ENCODE peak calls at places on chromosomes 16 and 17, in seven cellular contexts. One of them, this sample, is unnamed.

GRCh38 chr17:68790931-68791330 is 164.3 kb downstream of the ABCA8 start:
- DNase-seq in body of pancreas: no peak
- DNase-seq in colonic mucosa: peak; percentile 22
- DNase-seq in CD4-positive, alpha-beta memory T cell: no peak
- DNase-seq in neural progenitor cell: no peak
- DNase-seq in small intestine: no peak
- DNase-seq in aorta: no peak
- DNase-seq in this sample: no peak

GRCh38 chr17:82943751-82944150 is 103.9 kb upstream of the ZNF750 start:
- DNase-seq in small intestine: no peak
- DNase-seq in body of pancreas: peak; percentile 8
- DNase-seq in neural progenitor cell: no peak
- DNase-seq in CD4-positive, alpha-beta memory T cell: no peak
- DNase-seq in colonic mucosa: no peak
- DNase-seq in aorta: no peak
- DNase-seq in this sample: no peak

GRCh38 chr16:15879255-15879804 is 9.1 kb downstream of the CEP20 start:
- DNase-seq in colonic mucosa: no peak
- DNase-seq in small intestine: no peak
- DNase-seq in CD4-positive, alpha-beta memory T cell: no peak
- DNase-seq in neural progenitor cell: no peak
- DNase-seq in aorta: no peak
- DNase-seq in body of pancreas: no peak
- DNase-seq in this sample: no peak

GRCh38 chr16:2869502-2870064 is 11.6 kb upstream of the PRSS22 start:
- DNase-seq in colonic mucosa: no peak
- DNase-seq in CD4-positive, alpha-beta memory T cell: no peak
- DNase-seq in aorta: no peak
- DNase-seq in body of pancreas: no peak
- DNase-seq in neural progenitor cell: no peak
- DNase-seq in small intestine: no peak
- DNase-seq in this sample: no peak

GRCh38 chr17:49290690-49291326 is 60.2 kb upstream of the PHOSPHO1 start:
- DNase-seq in neural progenitor cell: peak; percentile 34
- DNase-seq in CD4-positive, alpha-beta memory T cell: no peak
- DNase-seq in aorta: no peak
- DNase-seq in body of pancreas: no peak
- DNase-seq in colonic mucosa: peak; percentile 34
- DNase-seq in small intestine: peak; percentile 25
- DNase-seq in this sample: no peak

GRCh38 chr16:49281843-49282642 is 405 bp upstream of the CBLN1 start:
- DNase-seq in small intestine: peak; percentile 95
- DNase-seq in neural progenitor cell: peak; percentile 99
- DNase-seq in CD4-positive, alpha-beta memory T cell: no peak
- DNase-seq in aorta: peak; percentile 86
- DNase-seq in body of pancreas: peak; percentile 91
- DNase-seq in colonic mucosa: peak; percentile 90
- DNase-seq in this sample: peak; percentile 91

GRCh38 chr16:66277311-66278070 is 89.0 kb upstream of the CDH5 start:
- DNase-seq in body of pancreas: peak; percentile 2
- DNase-seq in aorta: no peak
- DNase-seq in small intestine: no peak
- DNase-seq in neural progenitor cell: no peak
- DNase-seq in colonic mucosa: no peak
- DNase-seq in CD4-positive, alpha-beta memory T cell: no peak
- DNase-seq in this sample: no peak

GRCh38 chr17:27550974-27551505 is 79.9 kb upstream of the LGALS9 start:
- DNase-seq in colonic mucosa: no peak
- DNase-seq in aorta: no peak
- DNase-seq in small intestine: no peak
- DNase-seq in CD4-positive, alpha-beta memory T cell: no peak
- DNase-seq in body of pancreas: peak; percentile 64
- DNase-seq in neural progenitor cell: no peak
- DNase-seq in this sample: no peak

GRCh38 chr17:13539421-13539820 is 62.3 kb downstream of the HS3ST3A1 start:
- DNase-seq in CD4-positive, alpha-beta memory T cell: no peak
- DNase-seq in body of pancreas: no peak
- DNase-seq in small intestine: no peak
- DNase-seq in neural progenitor cell: no peak
- DNase-seq in aorta: no peak
- DNase-seq in colonic mucosa: no peak
- DNase-seq in this sample: no peak

GRCh38 chr16:50286681-50287080 is 20.3 kb downstream of the ADCY7 start:
- DNase-seq in colonic mucosa: no peak
- DNase-seq in body of pancreas: no peak
- DNase-seq in small intestine: no peak
- DNase-seq in neural progenitor cell: no peak
- DNase-seq in CD4-positive, alpha-beta memory T cell: no peak
- DNase-seq in aorta: no peak
- DNase-seq in this sample: no peak

GRCh38 chr17:59287887-59288286 is 43.6 kb upstream of the YPEL2 start:
- DNase-seq in CD4-positive, alpha-beta memory T cell: no peak
- DNase-seq in colonic mucosa: no peak
- DNase-seq in aorta: no peak
- DNase-seq in small intestine: peak; percentile 30
- DNase-seq in neural progenitor cell: no peak
- DNase-seq in body of pancreas: no peak
- DNase-seq in this sample: no peak

GRCh38 chr17:79464310-79465010 is 146.4 kb downstream of the RBFOX3 start:
- DNase-seq in CD4-positive, alpha-beta memory T cell: no peak
- DNase-seq in neural progenitor cell: no peak
- DNase-seq in body of pancreas: no peak
- DNase-seq in small intestine: no peak
- DNase-seq in aorta: no peak
- DNase-seq in colonic mucosa: no peak
- DNase-seq in this sample: no peak

GRCh38 chr16:80375973-80376372 is 164.8 kb upstream of the DYNLRB2 start:
- DNase-seq in aorta: no peak
- DNase-seq in small intestine: no peak
- DNase-seq in neural progenitor cell: no peak
- DNase-seq in CD4-positive, alpha-beta memory T cell: no peak
- DNase-seq in body of pancreas: no peak
- DNase-seq in colonic mucosa: no peak
- DNase-seq in this sample: no peak

GRCh38 chr17:17298108-17298507 is 5.1 kb upstream of the NT5M start:
- DNase-seq in small intestine: no peak
- DNase-seq in neural progenitor cell: no peak
- DNase-seq in aorta: no peak
- DNase-seq in body of pancreas: no peak
- DNase-seq in colonic mucosa: no peak
- DNase-seq in CD4-positive, alpha-beta memory T cell: no peak
- DNase-seq in this sample: no peak

GRCh38 chr17:36512641-36513040 is 22.0 kb downstream of the MYO19 start:
- DNase-seq in small intestine: no peak
- DNase-seq in colonic mucosa: no peak
- DNase-seq in CD4-positive, alpha-beta memory T cell: no peak
- DNase-seq in neural progenitor cell: no peak
- DNase-seq in aorta: no peak
- DNase-seq in body of pancreas: no peak
- DNase-seq in this sample: no peak

GRCh38 chr17:80198144-80198661 is 21.9 kb downstream of the SGSH start:
- DNase-seq in body of pancreas: no peak
- DNase-seq in CD4-positive, alpha-beta memory T cell: no peak
- DNase-seq in neural progenitor cell: no peak
- DNase-seq in aorta: no peak
- DNase-seq in colonic mucosa: no peak
- DNase-seq in small intestine: no peak
- DNase-seq in this sample: no peak

DNA sequence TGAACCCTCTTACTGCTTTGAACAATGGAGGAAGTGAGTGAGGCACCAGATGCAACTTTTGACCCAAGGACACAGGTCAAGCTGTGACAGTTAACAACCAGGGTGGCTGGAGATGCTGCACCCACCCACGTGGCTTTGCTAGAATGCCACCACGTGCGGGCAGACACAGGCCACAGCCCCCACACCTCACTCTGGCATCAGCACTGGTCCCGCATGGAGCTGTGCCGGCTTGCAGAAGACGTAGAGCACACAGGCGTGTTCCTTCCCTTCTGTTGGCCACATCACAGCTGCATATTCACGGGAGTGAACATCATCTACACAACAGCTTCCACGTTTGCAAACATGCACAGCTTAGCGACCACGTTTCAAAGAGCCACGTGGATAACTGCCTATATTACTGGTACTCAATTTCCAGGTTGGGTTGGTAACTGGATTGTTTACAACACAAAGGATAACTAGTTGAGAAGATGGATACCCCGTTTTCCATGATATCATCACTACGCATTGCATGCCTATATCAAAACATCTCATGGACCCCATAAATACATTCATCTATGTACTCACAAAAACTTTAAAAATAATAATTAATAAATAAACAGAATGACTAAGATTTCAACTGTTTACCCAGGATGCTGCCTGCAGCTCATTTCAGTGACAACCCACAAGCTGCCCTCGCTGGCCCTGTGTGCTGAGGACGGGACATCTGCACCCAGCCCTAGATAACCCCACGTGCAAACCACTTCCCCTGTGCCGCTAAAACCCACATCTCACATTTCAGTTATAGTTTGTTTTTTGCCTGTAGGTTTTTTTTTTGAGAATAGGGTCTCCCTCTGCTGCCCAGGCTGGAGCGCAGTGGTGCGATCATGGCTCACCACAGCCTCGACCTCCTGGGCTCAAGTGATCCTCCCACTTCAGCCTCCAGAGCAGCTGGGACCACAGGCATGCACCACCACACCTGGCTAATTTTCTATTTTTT is 132.0 kb downstream of the ANKRD11 start:
- DNase-seq in aorta: peak; percentile 59
- DNase-seq in CD4-positive, alpha-beta memory T cell: peak; percentile 62
- DNase-seq in small intestine: peak; percentile 85
- DNase-seq in body of pancreas: no peak
- DNase-seq in colonic mucosa: no peak
- DNase-seq in neural progenitor cell: no peak
- DNase-seq in this sample: peak; percentile 50
- H3K4me1 ChIP-seq in aorta: no peaks in the 10 kb centered on the region
- H3K4me1 ChIP-seq in CD4-positive, alpha-beta memory T cell: peaks cover 92% of the 10 kb centered on the region
- H3K4me1 ChIP-seq in small intestine: peaks cover 19% of the 10 kb centered on the region
- H3K4me1 ChIP-seq in body of pancreas: peaks cover 78% of the 10 kb centered on the region
- H3K4me1 ChIP-seq in colonic mucosa: peaks cover 35% of the 10 kb centered on the region
- H3K4me1 ChIP-seq in neural progenitor cell: peaks cover 43% of the 10 kb centered on the region
- H3K4me1 ChIP-seq in this sample: peaks cover 21% of the 10 kb centered on the region

GRCh38 chr16:77208382-77208781 is 9.2 kb downstream of the SYCE1L start:
- DNase-seq in colonic mucosa: no peak
- DNase-seq in CD4-positive, alpha-beta memory T cell: no peak
- DNase-seq in body of pancreas: no peak
- DNase-seq in neural progenitor cell: no peak
- DNase-seq in small intestine: no peak
- DNase-seq in aorta: no peak
- DNase-seq in this sample: no peak

GRCh38 chr16:77214411-77215138 is 15.4 kb downstream of the SYCE1L start:
- DNase-seq in body of pancreas: no peak
- DNase-seq in neural progenitor cell: no peak
- DNase-seq in colonic mucosa: no peak
- DNase-seq in CD4-positive, alpha-beta memory T cell: no peak
- DNase-seq in aorta: no peak
- DNase-seq in small intestine: no peak
- DNase-seq in this sample: no peak

GRCh38 chr16:77212736-77213541 is 13.7 kb downstream of the SYCE1L start:
- DNase-seq in neural progenitor cell: peak; percentile 74
- DNase-seq in body of pancreas: peak; percentile 65
- DNase-seq in aorta: peak; percentile 68
- DNase-seq in small intestine: peak; percentile 60
- DNase-seq in CD4-positive, alpha-beta memory T cell: peak; percentile 71
- DNase-seq in colonic mucosa: peak; percentile 74
- DNase-seq in this sample: peak; percentile 75

GRCh38 chr16:77211880-77212735 is 12.9 kb downstream of the SYCE1L start:
- DNase-seq in CD4-positive, alpha-beta memory T cell: peak; percentile 74
- DNase-seq in aorta: peak; percentile 68
- DNase-seq in neural progenitor cell: peak; percentile 83
- DNase-seq in colonic mucosa: peak; percentile 65
- DNase-seq in small intestine: peak; percentile 52
- DNase-seq in body of pancreas: peak; percentile 71
- DNase-seq in this sample: peak; percentile 73

GRCh38 chr16:77213542-77214108 is 14.4 kb downstream of the SYCE1L start:
- DNase-seq in body of pancreas: peak; percentile 20
- DNase-seq in aorta: no peak
- DNase-seq in colonic mucosa: no peak
- DNase-seq in CD4-positive, alpha-beta memory T cell: no peak
- DNase-seq in neural progenitor cell: no peak
- DNase-seq in small intestine: no peak
- DNase-seq in this sample: no peak
- H3K4me3 ChIP-seq in body of pancreas: no peak overlapping the region
- H3K4me3 ChIP-seq in aorta: no peak overlapping the region
- H3K4me3 ChIP-seq in colonic mucosa: no peak overlapping the region
- H3K4me3 ChIP-seq in CD4-positive, alpha-beta memory T cell: no peak overlapping the region
- H3K4me3 ChIP-seq in neural progenitor cell: no peak overlapping the region
- H3K4me3 ChIP-seq in small intestine: no peak overlapping the region
- H3K4me3 ChIP-seq in this sample: no peak overlapping the region

GRCh38 chr16:69089091-69089912 is 16.2 kb upstream of the HAS3 start:
- DNase-seq in neural progenitor cell: peak; percentile 59
- DNase-seq in CD4-positive, alpha-beta memory T cell: no peak
- DNase-seq in colonic mucosa: no peak
- DNase-seq in small intestine: peak; percentile 68
- DNase-seq in aorta: no peak
- DNase-seq in body of pancreas: peak; percentile 46
- DNase-seq in this sample: no peak
- H3K4me1 ChIP-seq in neural progenitor cell: peaks cover 13% of the 10 kb centered on the region
- H3K4me1 ChIP-seq in CD4-positive, alpha-beta memory T cell: no peaks in the 10 kb centered on the region
- H3K4me1 ChIP-seq in colonic mucosa: no peaks in the 10 kb centered on the region
- H3K4me1 ChIP-seq in small intestine: peaks cover 2% of the 10 kb centered on the region
- H3K4me1 ChIP-seq in aorta: no peaks in the 10 kb centered on the region
- H3K4me1 ChIP-seq in body of pancreas: peaks cover 14% of the 10 kb centered on the region
- H3K4me1 ChIP-seq in this sample: no peaks in the 10 kb centered on the region

GRCh38 chr16:56547949-56548567 is 16.8 kb upstream of the MT4 start:
- DNase-seq in small intestine: no peak
- DNase-seq in aorta: no peak
- DNase-seq in CD4-positive, alpha-beta memory T cell: no peak
- DNase-seq in neural progenitor cell: no peak
- DNase-seq in colonic mucosa: no peak
- DNase-seq in body of pancreas: no peak
- DNase-seq in this sample: no peak
- H3K4me3 ChIP-seq in small intestine: no peak overlapping the region
- H3K4me3 ChIP-seq in aorta: no peak overlapping the region
- H3K4me3 ChIP-seq in CD4-positive, alpha-beta memory T cell: no peak overlapping the region
- H3K4me3 ChIP-seq in neural progenitor cell: peak overlapping the region; percentile 23
- H3K4me3 ChIP-seq in colonic mucosa: no peak overlapping the region
- H3K4me3 ChIP-seq in body of pancreas: no peak overlapping the region
- H3K4me3 ChIP-seq in this sample: no peak overlapping the region

GRCh38 chr17:30805944-30806456 is 18.5 kb downstream of the CRLF3 start:
- DNase-seq in small intestine: no peak
- DNase-seq in body of pancreas: no peak
- DNase-seq in neural progenitor cell: no peak
- DNase-seq in aorta: no peak
- DNase-seq in colonic mucosa: no peak
- DNase-seq in CD4-positive, alpha-beta memory T cell: no peak
- DNase-seq in this sample: no peak
- H3K4me1 ChIP-seq in small intestine: no peaks in the 10 kb centered on the region
- H3K4me1 ChIP-seq in body of pancreas: no peaks in the 10 kb centered on the region
- H3K4me1 ChIP-seq in neural progenitor cell: peaks cover 7% of the 10 kb centered on the region
- H3K4me1 ChIP-seq in aorta: no peaks in the 10 kb centered on the region
- H3K4me1 ChIP-seq in colonic mucosa: no peaks in the 10 kb centered on the region
- H3K4me1 ChIP-seq in CD4-positive, alpha-beta memory T cell: peaks cover 62% of the 10 kb centered on the region
- H3K4me1 ChIP-seq in this sample: no peaks in the 10 kb centered on the region